ENCODE peak calls at places on chromosome 5, in nine cellular contexts. Y is HCT116, Q is GM23338, X is GM23248, N is SK-N-SH, H is neural progenitor cell, F is MM.1S, I is PC-3, A is hepatocyte. M is an unnamed sample.

GRCh38 chr5:135333737-135334515 is 65.1 kb downstream of the MACROH2A1 start:
- DNase-seq in Y (no peak), I (no peak), X (peak), N (no peak), H (no peak), A (no peak), Q (no peak), F (no peak), M (no peak)

GRCh38 chr5:553874-554273 is 29.6 kb upstream of the SLC9A3 start:
- DNase-seq in H (no peak), Y (peak), X (peak), I (peak), Q (peak), N (no peak), F (no peak), A (peak), M (no peak)

GRCh38 chr5:50807661-50808060 is 141.2 kb downstream of the PARP8 start:
- DNase-seq in F (no peak), H (no peak), A (no peak), Q (no peak), Y (no peak), I (no peak), X (no peak), N (no peak), M (no peak)

GRCh38 chr5:11214851-11215250 is 453.8 kb upstream of the DAP start:
- DNase-seq in H (no peak), F (no peak), X (peak), N (no peak), Q (no peak), A (peak), I (peak), Y (no peak), M (no peak)

GRCh38 chr5:56152437-56152836 is 80.7 kb downstream of the ANKRD55 start:
- DNase-seq in F (peak), N (no peak), I (no peak), Y (no peak), H (no peak), Q (no peak), A (no peak), X (no peak), M (no peak)

GRCh38 chr5:14280294-14280854 is 137.2 kb downstream of the TRIO start:
- DNase-seq in X (no peak), F (no peak), A (no peak), N (no peak), I (no peak), Y (no peak), Q (no peak), H (no peak), M (no peak)

GRCh38 chr5:82306151-82306550 is 28.0 kb upstream of the RPS23 start:
- DNase-seq in F (no peak), A (no peak), Y (no peak), N (no peak), H (peak), I (no peak), X (no peak), Q (no peak), M (no peak)

GRCh38 chr5:77873239-77873638 is 97.1 kb upstream of the TBCA start:
- DNase-seq in H (no peak), X (no peak), Y (no peak), N (no peak), F (no peak), A (no peak), I (no peak), Q (no peak), M (no peak)

GRCh38 chr5:39780341-39780740 is 355.6 kb upstream of the DAB2 start:
- DNase-seq in X (peak), Q (peak), F (no peak), A (no peak), H (peak), N (no peak), I (peak), Y (no peak), M (no peak)

GRCh38 chr5:35651002-35651756 is 33.5 kb downstream of the SPEF2 start:
- DNase-seq in Q (peak), A (peak), H (peak), X (peak), I (peak), N (peak), Y (peak), F (peak), M (peak)

GRCh38 chr5:10699987-10700386 is 61.0 kb downstream of the DAP start:
- DNase-seq in H (no peak), Q (no peak), N (no peak), F (no peak), X (no peak), I (no peak), A (no peak), Y (no peak), M (peak)

GRCh38 chr5:10607666-10608442 is 44.0 kb downstream of the ANKRD33B start:
- DNase-seq in A (peak), H (peak), N (no peak), Y (no peak), X (peak), I (no peak), Q (peak), F (peak), M (peak)

GRCh38 chr5:109479260-109479860 is 69.6 kb upstream of the PJA2 start:
- DNase-seq in Y (no peak), N (no peak), F (peak), I (peak), Q (peak), X (peak), A (peak), H (peak), M (peak)

GRCh38 chr5:28576022-28576421 is 1537.6 kb upstream of the CDH9 start:
- DNase-seq in I (peak), F (peak), N (no peak), H (peak), A (peak), Q (peak), Y (no peak), X (no peak), M (peak)

GRCh38 chr5:132369012-132369470 is 469 bp upstream of the SLC22A5 start:
- DNase-seq in N (no peak), H (no peak), X (no peak), F (no peak), I (no peak), Q (no peak), A (peak), Y (no peak), M (no peak)

GRCh38 chr5:94901071-94901979 is 282.9 kb downstream of the SLF1 start:
- DNase-seq in Y (no peak), I (peak), F (no peak), A (peak), Q (no peak), N (no peak), H (no peak), X (peak), M (no peak)

GRCh38 chr5:10521466-10522223 is 42.2 kb upstream of the ANKRD33B start:
- DNase-seq in X (no peak), I (peak), Y (peak), N (no peak), F (no peak), H (no peak), Q (peak), A (no peak), M (no peak)

GRCh38 chr5:102099766-102100331 is 196.2 kb downstream of the SLCO4C1 start:
- DNase-seq in A (peak), F (no peak), Q (no peak), I (no peak), H (no peak), N (no peak), Y (no peak), X (no peak), M (no peak)

GRCh38 chr5:33936381-33937016 is at the start of gene RXFP3:
- DNase-seq in F (no peak), Y (no peak), I (no peak), X (peak), A (peak), H (no peak), N (peak), Q (peak), M (no peak)

GRCh38 chr5:68137451-68138190 is 77.9 kb upstream of the PIK3R1 start:
- DNase-seq in A (no peak), H (no peak), F (no peak), X (peak), Y (no peak), Q (no peak), I (no peak), N (no peak), M (no peak)

GRCh38 chr5:32153723-32154122 is 20.4 kb downstream of the GOLPH3 start:
- DNase-seq in N (no peak), Q (no peak), H (no peak), A (no peak), I (no peak), F (no peak), X (peak), Y (no peak), M (no peak)

GRCh38 chr5:138000102-138000723 is 32.7 kb downstream of the FAM13B start:
- DNase-seq in N (no peak), Q (no peak), Y (peak), F (no peak), X (peak), H (no peak), A (peak), I (peak), M (no peak)

GRCh38 chr5:112691758-112692157 is 45.9 kb upstream of the APC start:
- DNase-seq in A (no peak), N (peak), I (peak), Q (peak), F (peak), Y (no peak), H (peak), X (no peak), M (peak)

GRCh38 chr5:79955496-79956172 is 35.4 kb downstream of the MTX3 start:
- DNase-seq in N (no peak), I (no peak), F (no peak), Y (no peak), X (no peak), Q (no peak), H (no peak), A (no peak), M (no peak)

GRCh38 chr5:14168793-14169262 is 25.7 kb downstream of the TRIO start:
- DNase-seq in H (no peak), Q (no peak), I (no peak), Y (no peak), A (no peak), N (no peak), F (no peak), X (no peak), M (no peak)

GRCh38 chr5:39451293-39451692 is 26.5 kb upstream of the DAB2 start:
- DNase-seq in A (no peak), X (no peak), Y (no peak), F (no peak), I (no peak), H (no peak), N (no peak), Q (no peak), M (no peak)

GRCh38 chr5:131423056-131423455 is 159.2 kb downstream of the CDC42SE2 start:
- DNase-seq in Q (peak), F (no peak), X (peak), A (peak), Y (no peak), H (peak), N (peak), I (peak), M (peak)

GRCh38 chr5:62152394-62153123 is 153.4 kb upstream of the KIF2A start:
- DNase-seq in X (no peak), N (no peak), I (peak), F (no peak), Q (no peak), A (no peak), Y (no peak), H (peak), M (no peak)

GRCh38 chr5:179337227-179338122 is 7.8 kb downstream of the ADAMTS2 start:
- DNase-seq in F (no peak), Q (no peak), A (no peak), H (no peak), Y (no peak), X (no peak), N (no peak), I (no peak), M (no peak)

GRCh38 chr5:116938488-116938887 is 363.9 kb upstream of the SEMA6A start:
- DNase-seq in X (no peak), A (no peak), Y (no peak), I (no peak), N (no peak), H (peak), F (no peak), Q (peak), M (no peak)

GRCh38 chr5:164475339-164475977 is 970.0 kb downstream of the MAT2B start:
- DNase-seq in F (peak), H (peak), Q (peak), Y (no peak), I (peak), X (peak), A (peak), N (peak), M (peak)

GRCh38 chr5:132260714-132261615 is 3.5 kb downstream of the PDLIM4 start:
- DNase-seq in N (no peak), Q (no peak), X (peak), F (no peak), H (no peak), I (peak), A (peak), Y (peak), M (no peak)

DNA sequence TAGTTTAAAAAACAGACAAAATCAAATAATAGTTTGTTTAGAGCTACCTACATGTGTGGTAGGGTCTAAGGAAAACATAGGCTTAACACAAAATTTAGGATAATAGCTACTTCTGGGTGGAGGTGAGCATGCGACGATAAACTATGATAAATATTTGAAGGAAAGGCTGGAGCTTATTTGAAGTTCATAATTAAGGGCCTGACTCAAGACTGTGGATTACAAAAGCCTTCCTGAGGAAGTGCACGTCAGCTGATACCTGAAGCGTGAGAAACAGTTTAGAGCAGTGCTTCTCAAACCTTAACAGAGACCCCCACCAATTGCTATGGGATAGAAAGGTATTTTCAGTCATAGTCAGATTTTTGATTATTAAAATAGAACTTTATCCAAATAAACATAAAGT is 20.4 kb upstream of the UBLCP1 start:
- DNase-seq in I (no peak), X (no peak), N (no peak), Y (no peak), H (no peak), A (no peak), Q (no peak), F (no peak), M (no peak)
- TF ChIP-seq EZH2phosphoT487 in I (no peak), X (no peak), N (no peak), Y (no peak), H (no peak), A (no peak), Q (no peak), F (no peak), M (no peak)

GRCh38 chr5:38072295-38072694 is 186.1 kb upstream of the EGFLAM start:
- DNase-seq in N (no peak), H (no peak), I (no peak), F (no peak), X (no peak), A (no peak), Q (no peak), Y (no peak), M (no peak)

GRCh38 chr5:38070304-38070703 is 188.1 kb upstream of the EGFLAM start:
- DNase-seq in Q (no peak), I (no peak), X (no peak), H (no peak), F (no peak), Y (no peak), N (no peak), A (no peak), M (no peak)

DNA sequence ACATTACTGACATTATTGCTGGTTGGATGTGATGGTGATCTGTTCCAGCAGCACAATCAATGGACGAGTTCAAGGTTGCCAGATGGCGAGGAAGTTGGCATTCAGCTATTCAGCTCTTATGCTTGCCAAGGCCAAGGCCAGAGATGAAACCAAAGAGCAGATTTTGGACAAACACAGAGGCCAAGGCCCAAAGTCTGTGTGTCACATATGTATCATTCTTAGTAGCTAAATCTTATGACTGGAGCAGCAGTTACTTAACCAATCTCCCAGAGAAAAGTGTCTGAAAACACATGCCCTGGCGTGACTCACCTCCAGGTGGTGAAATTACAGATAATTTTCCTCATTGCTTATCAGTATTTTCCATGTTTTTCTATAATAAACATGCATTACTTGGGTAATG is 189.0 kb upstream of the EGFLAM start:
- DNase-seq in I (no peak), A (peak), Y (no peak), X (peak), Q (no peak), F (no peak), H (no peak), N (no peak), M (no peak)
- TF ChIP-seq EZH2phosphoT487 in I (no peak), A (no peak), Y (no peak), X (no peak), Q (no peak), F (no peak), H (no peak), N (no peak), M (no peak)

GRCh38 chr5:53416144-53416730 is 64.2 kb upstream of the FST start:
- DNase-seq in Y (peak), F (no peak), Q (no peak), I (no peak), A (no peak), N (no peak), H (no peak), X (peak), M (peak)
- TF ChIP-seq EZH2phosphoT487 in Y (no peak), F (no peak), Q (no peak), I (no peak), A (no peak), N (no peak), H (no peak), X (no peak), M (no peak)

DNA sequence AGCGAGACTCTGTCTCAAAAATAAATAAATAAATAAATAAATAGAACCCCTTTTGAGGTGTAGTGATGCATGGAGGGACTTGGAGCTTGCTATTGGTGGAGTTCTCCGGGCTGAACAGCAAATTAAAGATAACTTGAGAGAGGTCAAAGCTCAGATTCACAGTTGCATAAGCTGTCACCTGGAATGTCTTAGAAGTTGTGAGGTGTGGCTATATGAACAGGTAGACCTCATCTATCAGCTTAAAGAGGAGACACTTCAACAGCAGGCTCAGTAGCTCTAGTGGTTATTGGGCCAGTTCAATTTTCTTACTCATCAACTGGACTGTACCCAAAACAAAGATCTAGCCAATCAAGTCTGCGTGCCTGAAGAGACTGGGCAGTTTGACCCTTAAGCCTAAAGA is 11.7 kb upstream of the STING1 start:
- DNase-seq in F (no peak), Y (no peak), X (peak), Q (no peak), A (no peak), I (peak), N (no peak), H (no peak), M (no peak)
- TF ChIP-seq EZH2phosphoT487 in F (no peak), Y (no peak), X (no peak), Q (no peak), A (no peak), I (no peak), N (no peak), H (no peak), M (no peak)

GRCh38 chr5:84382363-84383295 is 2.1 kb downstream of the EDIL3 start:
- DNase-seq in X (peak), I (no peak), Y (no peak), N (peak), F (no peak), H (peak), Q (peak), A (peak), M (no peak)

GRCh38 chr5:84385705-84386104 is 1.0 kb upstream of the EDIL3 start:
- DNase-seq in I (no peak), X (no peak), F (peak), N (no peak), H (no peak), A (no peak), Q (no peak), Y (no peak), M (no peak)

GRCh38 chr5:84383816-84384603 is 670 bp downstream of the EDIL3 start:
- DNase-seq in H (peak), Y (no peak), X (peak), I (peak), N (peak), A (peak), F (no peak), Q (peak), M (no peak)

GRCh38 chr5:84383296-84383815 is 1.3 kb downstream of the EDIL3 start:
- DNase-seq in X (peak), I (no peak), Q (no peak), H (no peak), N (no peak), A (no peak), F (no peak), Y (no peak), M (no peak)

DNA sequence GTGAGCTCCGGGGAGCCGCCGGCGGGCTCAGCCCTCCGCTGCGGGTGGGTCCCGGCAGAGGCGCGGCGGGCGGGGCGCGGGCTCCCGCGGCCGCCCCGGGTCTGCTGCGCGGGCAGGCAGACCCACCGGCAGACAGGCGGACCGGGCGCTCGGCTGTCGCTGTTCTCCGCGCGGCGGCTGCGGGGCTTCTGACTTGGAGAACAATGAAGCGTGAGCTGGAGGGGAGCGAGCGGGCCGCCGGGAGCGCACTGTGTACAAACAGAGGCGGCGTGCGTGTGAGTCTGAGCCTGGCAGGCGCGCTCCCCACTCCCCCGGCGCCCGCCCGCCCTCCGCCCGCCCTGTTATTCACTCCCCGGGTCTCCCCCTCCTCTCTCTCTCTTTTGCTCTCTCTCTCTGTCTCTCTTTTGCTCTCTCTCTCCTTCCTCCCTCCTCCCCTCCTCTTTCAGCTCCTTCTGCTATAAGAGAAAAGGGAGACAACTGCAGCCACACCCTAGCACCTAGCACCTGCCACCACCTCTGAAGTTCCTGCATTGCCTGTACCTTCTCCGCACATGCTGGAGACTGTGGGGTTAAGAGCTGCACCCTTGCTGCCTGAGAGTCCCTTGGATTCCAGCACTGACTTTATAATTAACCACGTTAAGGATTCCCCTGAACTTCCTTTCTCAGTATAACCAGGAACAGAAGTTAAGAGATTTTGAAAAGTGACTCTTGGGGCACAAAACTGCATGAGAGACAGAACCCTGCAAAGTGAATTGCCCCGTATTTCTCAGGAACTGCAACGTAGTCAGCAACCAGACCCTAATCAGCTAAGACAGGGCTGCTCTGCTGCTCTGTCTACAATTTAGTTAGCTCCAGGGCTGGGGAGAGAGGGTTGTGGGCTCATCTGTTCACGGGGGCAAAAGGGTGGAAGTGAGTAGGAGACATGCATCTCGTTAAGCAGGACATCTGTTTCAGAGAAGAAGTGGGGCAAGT is at the start of gene EDIL3:
- DNase-seq in X (peak), N (peak), I (no peak), F (peak), H (peak), Y (no peak), A (peak), Q (peak), M (no peak)
- TF ChIP-seq EZH2phosphoT487 in X (no peak), N (no peak), I (no peak), F (no peak), H (no peak), Y (no peak), A (no peak), Q (no peak), M (no peak)

GRCh38 chr5:147981074-147981473 is 74.7 kb upstream of the C5orf46 start:
- DNase-seq in Y (no peak), H (no peak), N (no peak), A (no peak), X (no peak), I (no peak), F (no peak), Q (no peak), M (no peak)
- TF ChIP-seq EZH2phosphoT487 in Y (no peak), H (no peak), N (no peak), A (no peak), X (no peak), I (no peak), F (no peak), Q (no peak), M (no peak)

GRCh38 chr5:154608531-154609011 is 130.5 kb upstream of the HAND1 start:
- DNase-seq in I (no peak), F (no peak), N (peak), H (peak), Q (peak), Y (no peak), X (no peak), A (no peak), M (no peak)
- TF ChIP-seq EZH2phosphoT487 in I (no peak), F (no peak), N (no peak), H (no peak), Q (no peak), Y (no peak), X (no peak), A (no peak), M (no peak)

M was measured in OCI-LY7.